ENCODE peak calls at places on chromosomes 3 and 15, in nine cellular contexts. P is A549, Z is endodermal cell, D is OCI-LY7, U is fibroblast of lung, C is psoas muscle, Q is GM23248, E is mucosa of descending colon, S is IMR-90. J is an unnamed sample.
A peak's percentile ranks its signal among the peaks of the same experiment; 100 is the strongest.

GRCh38 chr15:80234883-80235282 is 17.1 kb downstream of the CTXND1 start:
- DNase-seq in P (peak; percentile 58), Z (peak; percentile 90), D (peak; percentile 42), U (peak; percentile 10), C (no peak), Q (peak; percentile 59), E (no peak), S (peak; percentile 14), J (peak; percentile 3)

GRCh38 chr15:100022426-100022825 is 289.2 kb upstream of the LYSMD4 start:
- DNase-seq in P (no peak), Z (peak; percentile 15), D (no peak), U (no peak), C (no peak), Q (no peak), E (no peak), S (no peak), J (no peak)

GRCh38 chr3:39541917-39542329 is 74.4 kb downstream of the MOBP start:
- DNase-seq in P (peak; percentile 13), Z (no peak), D (peak; percentile 6), U (peak; percentile 15), C (no peak), Q (peak; percentile 56), E (no peak), S (peak; percentile 8), J (no peak)

GRCh38 chr3:72999971-73000370 is 3.4 kb downstream of the PPP4R2 start:
- DNase-seq in P (no peak), Z (no peak), D (peak; percentile 30), U (no peak), C (no peak), Q (no peak), E (no peak), S (no peak), J (peak; percentile 15)

GRCh38 chr3:193829781-193830180 is 236.8 kb downstream of the OPA1 start:
- DNase-seq in P (no peak), Z (peak; percentile 53), D (no peak), U (peak; percentile 88), C (no peak), Q (peak; percentile 61), E (no peak), S (peak; percentile 16), J (no peak)

GRCh38 chr15:90838066-90838465 is 30.3 kb upstream of the FURIN start:
- DNase-seq in P (no peak), Z (no peak), D (no peak), U (no peak), C (no peak), Q (no peak), E (no peak), S (no peak), J (peak; percentile 93)

GRCh38 chr15:86849563-86849962 is 769.9 kb downstream of the AGBL1 start:
- DNase-seq in P (no peak), Z (no peak), D (no peak), U (no peak), C (no peak), Q (no peak), E (no peak), S (no peak), J (no peak)

GRCh38 chr15:65042776-65043322 is 2.3 kb upstream of the SLC51B start:
- DNase-seq in P (no peak), Z (peak; percentile 27), D (no peak), U (no peak), C (no peak), Q (no peak), E (no peak), S (no peak), J (no peak)

GRCh38 chr3:169871129-169871886 is 1.6 kb upstream of the LRRC31 start:
- DNase-seq in P (no peak), Z (no peak), D (peak; percentile 31), U (no peak), C (no peak), Q (no peak), E (no peak), S (no peak), J (peak; percentile 29)

GRCh38 chr15:27564656-27565055 is 534.5 kb downstream of the OCA2 start:
- DNase-seq in P (no peak), Z (no peak), D (no peak), U (no peak), C (no peak), Q (no peak), E (no peak), S (no peak), J (no peak)

GRCh38 chr15:100910556-100910955 is 8.6 kb upstream of the LRRK1 start:
- DNase-seq in P (no peak), Z (peak; percentile 30), D (no peak), U (no peak), C (no peak), Q (no peak), E (no peak), S (no peak), J (no peak)

GRCh38 chr15:33242669-33243191 is 48.2 kb upstream of the FMN1 start:
- DNase-seq in P (peak; percentile 48), Z (peak; percentile 58), D (peak; percentile 44), U (peak; percentile 57), C (no peak), Q (peak; percentile 54), E (no peak), S (no peak), J (no peak)

GRCh38 chr15:48678851-48679250 is 33.3 kb upstream of the FBN1 start:
- DNase-seq in P (no peak), Z (no peak), D (no peak), U (no peak), C (no peak), Q (no peak), E (no peak), S (no peak), J (no peak)

GRCh38 chr3:184914628-184915027 is 102.7 kb downstream of the VPS8 start:
- DNase-seq in P (no peak), Z (no peak), D (no peak), U (peak; percentile 54), C (no peak), Q (no peak), E (no peak), S (peak; percentile 68), J (no peak)

GRCh38 chr3:135865085-135865484 is 100.4 kb upstream of the PPP2R3A start:
- DNase-seq in P (no peak), Z (no peak), D (no peak), U (peak; percentile 40), C (no peak), Q (peak; percentile 45), E (no peak), S (peak; percentile 21), J (no peak)

GRCh38 chr3:172656602-172657001 is 54.3 kb downstream of the NCEH1 start:
- DNase-seq in P (no peak), Z (no peak), D (no peak), U (no peak), C (no peak), Q (no peak), E (no peak), S (no peak), J (no peak)

GRCh38 chr15:43943511-43943910 is 116.7 kb downstream of the WDR76 start:
- DNase-seq in P (no peak), Z (no peak), D (no peak), U (peak; percentile 81), C (no peak), Q (peak; percentile 76), E (no peak), S (peak; percentile 77), J (no peak)

GRCh38 chr3:130968231-130968630 is 58.4 kb downstream of the ASTE1 start:
- DNase-seq in P (no peak), Z (no peak), D (no peak), U (peak; percentile 89), C (no peak), Q (no peak), E (no peak), S (peak; percentile 77), J (no peak)

GRCh38 chr3:42667523-42668402 is 14.3 kb downstream of the ZBTB47 start:
- DNase-seq in P (no peak), Z (peak; percentile 41), D (no peak), U (no peak), C (no peak), Q (no peak), E (no peak), S (no peak), J (no peak)

DNA sequence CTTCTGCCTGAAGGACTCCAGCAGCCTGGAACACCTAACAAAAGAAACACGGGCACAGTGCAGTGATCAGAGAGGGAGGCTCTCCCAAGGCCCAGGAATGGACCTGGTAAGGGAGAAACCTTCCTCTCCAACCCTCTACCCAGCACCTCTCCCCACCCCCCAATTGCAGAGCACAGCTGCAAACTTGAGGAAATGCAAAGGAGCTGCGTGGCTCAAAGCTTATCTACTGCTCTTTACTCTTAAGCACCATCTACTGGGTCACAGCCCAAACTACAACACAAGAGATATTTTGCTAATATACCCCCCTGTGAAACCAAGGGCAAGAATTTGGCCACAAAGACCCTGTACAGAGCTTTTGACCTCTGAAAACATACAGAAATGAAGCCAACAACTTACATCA is 328.3 kb downstream of the OXSM start:
- DNase-seq in P (no peak), Z (peak; percentile 74), D (peak; percentile 68), U (no peak), C (no peak), Q (no peak), E (no peak), S (no peak), J (no peak)
- H3K9me3 ChIP-seq in P (no peaks in the 10 kb centered on the region), Z (peaks cover 11% of the 10 kb centered on the region), D (no peaks in the 10 kb centered on the region), U (no peaks in the 10 kb centered on the region), C (no peaks in the 10 kb centered on the region), Q (no peaks in the 10 kb centered on the region), E (peaks cover 25% of the 10 kb centered on the region), S (peaks cover 9% of the 10 kb centered on the region), J (no peaks in the 10 kb centered on the region)

DNA sequence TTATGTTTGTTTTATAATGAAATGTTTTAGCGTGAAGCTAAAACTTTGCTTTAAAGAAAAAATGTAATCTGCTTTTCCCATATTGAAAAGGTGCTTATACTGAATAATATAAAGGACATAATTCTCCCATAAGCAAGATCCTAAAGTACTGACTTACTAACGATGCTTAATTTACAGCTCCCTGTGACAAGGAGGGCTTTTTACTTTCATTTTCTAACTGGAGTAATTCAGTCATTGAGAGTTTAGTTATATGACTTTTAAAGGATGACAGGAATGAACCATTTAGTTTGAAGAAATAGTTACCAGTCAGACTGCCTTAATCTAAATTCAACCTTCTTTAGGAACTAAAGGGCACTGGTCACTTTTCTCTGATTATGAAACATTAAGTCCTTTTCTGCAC is 19.3 kb upstream of the ZPLD1 start:
- DNase-seq in P (no peak), Z (no peak), D (no peak), U (no peak), C (no peak), Q (peak; percentile 19), E (no peak), S (no peak), J (no peak)
- H3K4me3 ChIP-seq in P (no peak overlapping the region), Z (no peak overlapping the region), D (no peak overlapping the region), U (no peak overlapping the region), C (peak overlapping the region; percentile 20), Q (peak overlapping the region; percentile 54), E (no peak overlapping the region), S (no peak overlapping the region), J (no peak overlapping the region)

DNA sequence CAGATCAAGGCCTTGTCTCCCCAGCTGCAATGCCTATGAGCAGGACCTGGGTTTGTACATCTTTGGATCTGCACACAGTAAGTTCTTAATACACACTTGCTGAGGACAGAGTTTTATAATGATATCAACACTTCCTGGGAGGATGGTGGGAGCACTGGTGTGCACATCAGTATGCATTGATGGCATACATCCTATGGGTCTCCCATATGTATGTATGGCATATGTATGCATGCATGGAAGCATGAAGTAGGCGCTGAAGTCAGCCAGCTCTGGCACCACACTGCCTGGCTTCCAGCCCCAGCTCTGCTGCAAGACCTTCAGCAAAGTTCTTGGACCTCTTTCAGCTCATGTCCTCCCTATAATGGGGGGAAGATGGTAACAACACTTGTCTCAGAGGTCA is 68.2 kb downstream of the MYLK start:
- DNase-seq in P (no peak), Z (peak; percentile 13), D (no peak), U (no peak), C (no peak), Q (no peak), E (no peak), S (no peak), J (no peak)
- H3K4me1 ChIP-seq in P (peaks cover 3% of the 10 kb centered on the region), Z (peaks cover 6% of the 10 kb centered on the region), D (no peaks in the 10 kb centered on the region), U (peaks cover 38% of the 10 kb centered on the region), C (no peaks in the 10 kb centered on the region), Q (peaks cover 64% of the 10 kb centered on the region), E (no peaks in the 10 kb centered on the region), S (peaks cover 37% of the 10 kb centered on the region), J (no peaks in the 10 kb centered on the region)

GRCh38 chr15:25690673-25691543 is 172.2 kb downstream of the ATP10A start:
- DNase-seq in P (no peak), Z (no peak), D (no peak), U (peak; percentile 88), C (no peak), Q (peak; percentile 96), E (no peak), S (peak; percentile 86), J (no peak)
- H3K9me3 ChIP-seq in P (no peaks in the 10 kb centered on the region), Z (no peaks in the 10 kb centered on the region), D (no peaks in the 10 kb centered on the region), U (no peaks in the 10 kb centered on the region), C (no peaks in the 10 kb centered on the region), Q (no peaks in the 10 kb centered on the region), E (peaks cover 6% of the 10 kb centered on the region), S (no peaks in the 10 kb centered on the region), J (no peaks in the 10 kb centered on the region)

J was measured in CD4-positive, alpha-beta memory T cell.